ENCODE peak calls at places on chromosome 14, in four cellular contexts. H is MM.1S, B is sigmoid colon, A is GM23248. O is an unnamed sample.

GRCh38 chr14:35632276-35633071 is 98.5 kb downstream of the INSM2 start:
- DNase-seq in H (no peak), B (no peak), A (peak), O (no peak)

GRCh38 chr14:76810953-76811400 is 1.7 kb downstream of the ANGEL1 start:
- DNase-seq in H (peak), B (no peak), A (peak), O (no peak)

GRCh38 chr14:73424453-73424852 is 33.9 kb downstream of the NUMB start:
- DNase-seq in H (no peak), B (no peak), A (no peak), O (no peak)

GRCh38 chr14:24395609-24396580 is 2.9 kb upstream of the NYNRIN start:
- DNase-seq in H (no peak), B (peak), A (peak), O (no peak)

GRCh38 chr14:77580964-77581505 is 35.4 kb downstream of the SPTLC2 start:
- DNase-seq in H (peak), B (no peak), A (peak), O (no peak)

GRCh38 chr14:27929823-27930347 is 836.7 kb upstream of the FOXG1 start:
- DNase-seq in H (no peak), B (no peak), A (no peak), O (no peak)

GRCh38 chr14:101127239-101127638 is 223.7 kb upstream of the RTL1 start:
- DNase-seq in H (no peak), B (peak), A (peak), O (no peak)

GRCh38 chr14:27056586-27056985 is 458.8 kb upstream of the NOVA1 start:
- DNase-seq in H (no peak), B (no peak), A (no peak), O (no peak)

GRCh38 chr14:24339284-24340151 is at the start of gene RIPK3:
- DNase-seq in H (peak), B (no peak), A (peak), O (peak)

GRCh38 chr14:36647827-36648753 is 13.6 kb upstream of the PAX9 start:
- DNase-seq in H (no peak), B (no peak), A (peak), O (no peak)

GRCh38 chr14:63598821-63599220 is 42.9 kb downstream of the WDR89 start:
- DNase-seq in H (no peak), B (no peak), A (no peak), O (no peak)

GRCh38 chr14:106622200-106622745 is 1095.9 kb downstream of the TMEM121 start:
- DNase-seq in H (no peak), B (no peak), A (no peak), O (peak)

GRCh38 chr14:44778562-44778961 is 183.2 kb downstream of the KLHL28 start:
- DNase-seq in H (no peak), B (no peak), A (peak), O (no peak)

GRCh38 chr14:103230658-103231334 is 103.2 kb upstream of the EIF5 start:
- DNase-seq in H (no peak), B (no peak), A (no peak), O (no peak)

GRCh38 chr14:66003082-66003740 is 483.0 kb upstream of the CCDC196 start:
- DNase-seq in H (no peak), B (no peak), A (no peak), O (no peak)

GRCh38 chr14:104549536-104550339 is 29.8 kb upstream of the C14orf180 start:
- DNase-seq in H (no peak), B (peak), A (no peak), O (no peak)

GRCh38 chr14:62213516-62213915 is 451.3 kb downstream of the SNAPC1 start:
- DNase-seq in H (no peak), B (no peak), A (peak), O (no peak)

GRCh38 chr14:39492267-39492666 is 60.0 kb upstream of the FBXO33 start:
- DNase-seq in H (no peak), B (no peak), A (peak), O (no peak)

GRCh38 chr14:91394105-91395081 is 23.2 kb downstream of the CCDC88C start:
- DNase-seq in H (no peak), B (no peak), A (no peak), O (peak)

GRCh38 chr14:100837812-100838170 is 11.9 kb downstream of the MEG3 start:
- DNase-seq in H (no peak), B (no peak), A (no peak), O (no peak)

GRCh38 chr14:105910426-105910825 is 384.0 kb downstream of the TMEM121 start:
- DNase-seq in H (no peak), B (no peak), A (no peak), O (no peak)

GRCh38 chr14:87989613-87990299 is 3.2 kb downstream of the GALC start:
- DNase-seq in H (no peak), B (no peak), A (no peak), O (no peak)

GRCh38 chr14:92929689-92930608 is 7.0 kb downstream of the CHGA start:
- DNase-seq in H (no peak), B (no peak), A (no peak), O (no peak)

GRCh38 chr14:61570188-61570960 is 124.9 kb upstream of the HIF1A start:
- DNase-seq in H (no peak), B (no peak), A (peak), O (no peak)

GRCh38 chr14:106530423-106531107 is 1004.2 kb downstream of the TMEM121 start:
- DNase-seq in H (peak), B (no peak), A (no peak), O (no peak)

GRCh38 chr14:64503184-64503433 is 529 bp downstream of the ZBTB25 start:
- DNase-seq in H (no peak), B (peak), A (peak), O (no peak)

GRCh38 chr14:83463500-83464098 is 1929.9 kb upstream of the SEL1L start:
- DNase-seq in H (peak), B (no peak), A (peak), O (no peak)

GRCh38 chr14:103402700-103403099 is 17.5 kb downstream of the MARK3 start:
- DNase-seq in H (peak), B (no peak), A (peak), O (no peak)

GRCh38 chr14:89428163-89428523 is 11.1 kb upstream of the FOXN3 start:
- DNase-seq in H (no peak), B (no peak), A (no peak), O (no peak)
- H3K4me3 ChIP-seq in H (no peak), B (no peak), A (no peak), O (no peak)

GRCh38 chr14:74611672-74612345 is at the start of gene LTBP2:
- DNase-seq in H (no peak), B (no peak), A (peak), O (peak)

GRCh38 chr14:74608959-74609611 is 3.0 kb downstream of the LTBP2 start:
- DNase-seq in H (peak), B (peak), A (peak), O (peak)

GRCh38 chr14:74610199-74610865 is 1.7 kb downstream of the LTBP2 start:
- DNase-seq in H (no peak), B (no peak), A (no peak), O (no peak)

GRCh38 chr14:74610866-74611671 is 968 bp downstream of the LTBP2 start:
- DNase-seq in H (no peak), B (no peak), A (peak), O (no peak)

GRCh38 chr14:74609721-74610120 is 2.3 kb downstream of the LTBP2 start:
- DNase-seq in H (no peak), B (no peak), A (peak), O (no peak)
- H3K4me3 ChIP-seq in H (no peak), B (peak), A (peak), O (no peak)

GRCh38 chr14:68692916-68693771 is 99.7 kb downstream of the ZFP36L1 start:
- DNase-seq in H (no peak), B (peak), A (peak), O (no peak)

GRCh38 chr14:68695326-68695768 is 97.5 kb downstream of the ZFP36L1 start:
- DNase-seq in H (no peak), B (peak), A (peak), O (no peak)

GRCh38 chr14:68693926-68694325 is 98.9 kb downstream of the ZFP36L1 start:
- DNase-seq in H (no peak), B (no peak), A (peak), O (no peak)

GRCh38 chr14:68695871-68696665 is 96.8 kb downstream of the ZFP36L1 start:
- DNase-seq in H (no peak), B (no peak), A (no peak), O (no peak)

GRCh38 chr14:68694516-68695235 is 98.2 kb downstream of the ZFP36L1 start:
- DNase-seq in H (no peak), B (peak), A (peak), O (no peak)
- H3K4me3 ChIP-seq in H (no peak), B (no peak), A (no peak), O (no peak)

GRCh38 chr14:57820581-57820980 is 45.3 kb downstream of the SLC35F4 start:
- DNase-seq in H (no peak), B (no peak), A (peak), O (no peak)

GRCh38 chr14:57828713-57829112 is 37.2 kb downstream of the SLC35F4 start:
- DNase-seq in H (no peak), B (no peak), A (peak), O (no peak)

GRCh38 chr14:57822081-57822480 is 43.8 kb downstream of the SLC35F4 start:
- DNase-seq in H (no peak), B (no peak), A (no peak), O (no peak)

GRCh38 chr14:57818511-57818910 is 47.4 kb downstream of the SLC35F4 start:
- DNase-seq in H (no peak), B (no peak), A (no peak), O (no peak)

GRCh38 chr14:57823015-57823660 is 42.8 kb downstream of the SLC35F4 start:
- DNase-seq in H (no peak), B (no peak), A (peak), O (no peak)
- H3K4me3 ChIP-seq in H (no peak), B (no peak), A (no peak), O (no peak)

GRCh38 chr14:98951521-98952152 is 320.4 kb downstream of the BCL11B start:
- DNase-seq in H (no peak), B (peak), A (no peak), O (no peak)

GRCh38 chr14:98954347-98955000 is 317.5 kb downstream of the BCL11B start:
- DNase-seq in H (no peak), B (peak), A (no peak), O (no peak)

GRCh38 chr14:98953544-98954346 is 318.3 kb downstream of the BCL11B start:
- DNase-seq in H (no peak), B (peak), A (peak), O (no peak)

GRCh38 chr14:98951031-98951430 is 321.0 kb downstream of the BCL11B start:
- DNase-seq in H (no peak), B (peak), A (no peak), O (no peak)

GRCh38 chr14:98952595-98953325 is 319.2 kb downstream of the BCL11B start:
- DNase-seq in H (no peak), B (peak), A (peak), O (no peak)
- H3K4me3 ChIP-seq in H (no peak), B (no peak), A (no peak), O (no peak)

DNA sequence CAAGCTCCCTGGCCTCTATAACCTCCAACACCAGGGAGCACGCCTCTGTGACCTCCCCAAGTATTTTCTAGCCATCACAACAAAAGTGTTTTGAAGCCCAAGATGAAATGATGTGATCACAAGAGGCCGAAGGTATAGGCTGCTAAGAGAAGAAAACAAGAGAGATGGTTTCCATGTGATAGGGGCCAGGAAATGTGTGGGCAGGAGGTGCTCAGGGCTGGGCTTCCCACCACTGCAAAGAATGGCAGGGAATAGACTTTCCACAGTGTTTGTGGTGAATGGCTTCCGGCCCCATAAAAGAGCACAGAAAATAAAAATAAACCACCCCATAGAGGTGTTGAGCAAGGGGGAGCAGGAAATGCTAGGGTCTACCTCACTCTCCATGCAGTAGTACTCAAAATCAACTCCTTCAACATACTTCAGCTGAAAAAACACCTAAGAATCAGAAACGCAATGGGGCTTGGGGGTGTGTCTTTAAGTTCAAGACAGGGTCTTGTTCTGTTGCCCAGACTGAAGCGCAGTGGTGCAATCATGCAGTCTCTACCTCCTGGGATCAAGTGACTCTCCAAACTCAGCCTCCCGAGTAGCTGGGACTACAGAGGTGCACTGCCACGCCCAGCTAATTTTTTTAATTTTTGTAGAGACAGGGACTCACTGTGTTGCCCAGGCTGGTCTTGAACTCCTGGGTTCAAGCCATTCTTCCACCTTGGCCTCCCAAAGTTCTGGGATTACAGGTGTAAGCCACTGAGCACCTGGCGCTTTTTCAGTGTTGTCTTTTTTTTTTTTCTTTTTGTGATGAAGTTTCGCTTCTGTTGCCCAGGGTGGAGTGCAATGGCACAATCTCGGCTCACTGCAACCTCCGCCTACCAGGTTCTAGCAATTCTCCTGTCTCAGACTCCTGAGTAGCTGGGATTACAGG is 27.1 kb downstream of the DAD1 start:
- DNase-seq in H (no peak), B (no peak), A (no peak), O (peak)
- H3K4me3 ChIP-seq in H (no peak), B (no peak), A (no peak), O (peak)

GRCh38 chr14:55661029-55661428 is 81.0 kb downstream of the KTN1 start:
- DNase-seq in H (no peak), B (no peak), A (peak), O (no peak)

GRCh38 chr14:55665067-55665700 is 85.2 kb downstream of the KTN1 start:
- DNase-seq in H (no peak), B (no peak), A (no peak), O (no peak)

GRCh38 chr14:55662757-55663156 is 82.8 kb downstream of the KTN1 start:
- DNase-seq in H (no peak), B (no peak), A (no peak), O (no peak)
- H3K4me3 ChIP-seq in H (no peak), B (no peak), A (no peak), O (no peak)

DNA sequence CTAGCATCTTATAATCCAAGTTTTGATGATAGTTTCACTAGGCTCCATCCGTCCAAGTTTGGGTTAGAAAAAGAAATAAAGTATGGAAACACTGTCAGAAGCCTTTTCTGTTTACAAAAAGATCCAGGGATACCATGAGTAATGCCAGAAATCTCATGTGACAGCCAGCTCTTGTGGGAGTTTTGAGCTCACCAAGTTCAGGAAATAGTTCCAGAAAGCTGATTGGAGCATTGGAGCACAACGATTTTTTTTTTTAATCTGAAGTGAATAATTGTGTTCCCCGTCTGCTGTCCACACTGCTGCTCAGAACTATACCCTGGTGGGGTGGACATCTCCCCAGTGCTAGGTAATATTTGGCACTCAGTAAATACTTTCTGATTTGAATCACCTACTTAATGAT is 229.6 kb upstream of the NPAS3 start:
- DNase-seq in H (no peak), B (peak), A (peak), O (no peak)
- H3K4me3 ChIP-seq in H (no peak), B (no peak), A (peak), O (no peak)

GRCh38 chr14:99188721-99189120 is 83.3 kb downstream of the BCL11B start:
- DNase-seq in H (no peak), B (no peak), A (no peak), O (no peak)
- H3K4me3 ChIP-seq in H (no peak), B (no peak), A (no peak), O (peak)

DNA sequence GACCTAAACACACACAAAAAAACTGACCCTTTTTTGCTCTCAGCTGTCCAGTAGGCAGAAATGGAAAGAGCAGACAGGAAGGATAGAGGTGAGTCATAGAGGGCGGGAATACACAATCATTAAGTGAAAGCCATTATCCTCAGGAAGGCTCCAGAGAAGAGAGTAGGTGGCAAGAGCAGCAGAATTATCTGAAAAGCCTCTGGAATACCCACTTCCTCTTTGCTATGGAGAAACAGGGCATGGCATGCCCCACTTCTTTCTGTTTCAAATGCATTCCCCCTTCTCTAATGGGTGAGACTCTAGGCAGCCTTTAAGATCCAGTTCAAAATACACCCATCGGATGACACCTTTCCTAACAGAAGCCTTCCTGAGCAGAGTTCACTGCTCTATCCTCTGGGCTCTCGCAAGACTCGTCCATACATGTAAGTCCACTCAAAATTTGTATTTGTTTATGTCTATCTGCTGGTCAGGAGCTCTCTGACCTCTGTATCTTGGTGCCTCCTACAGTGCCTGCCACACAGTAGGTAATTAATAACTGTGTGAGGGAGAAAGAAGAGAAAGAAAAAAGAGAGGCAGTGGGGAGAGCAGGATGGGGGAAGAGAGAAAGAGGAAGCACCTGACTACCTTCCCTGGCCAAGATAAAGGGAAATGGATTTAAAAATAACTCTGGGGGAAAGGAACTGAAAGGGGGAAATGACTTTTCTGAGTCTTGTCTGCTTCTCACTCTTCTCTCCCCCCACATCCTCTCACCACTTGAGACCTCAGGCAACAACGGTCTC is 8.5 kb downstream of the KLHL33 start:
- DNase-seq in H (no peak), B (no peak), A (peak), O (no peak)
- H3K4me3 ChIP-seq in H (peak), B (no peak), A (no peak), O (no peak)

O was measured in CD8-positive, alpha-beta T cell.